ENCODE peak calls at places on chromosomes 16 and 17, in five cellular contexts. I is colonic mucosa, S is amygdala, B is memory B cell, E is T-cell. R is an unnamed sample.

GRCh38 chr16:69772560-69773254 is 10.6 kb downstream of the WWP2 start:
- DNase-seq in I (no peak), S (no peak), B (no peak), E (no peak), R (no peak)

GRCh38 chr17:16428098-16428882 is 12.9 kb downstream of the TRPV2 start:
- DNase-seq in I (peak), S (no peak), B (no peak), E (peak), R (no peak)

GRCh38 chr16:12771341-12771798 is 32.3 kb downstream of the CPPED1 start:
- DNase-seq in I (no peak), S (no peak), B (no peak), E (no peak), R (peak)

GRCh38 chr17:56973520-56973919 is 4.4 kb upstream of the SCPEP1 start:
- DNase-seq in I (no peak), S (no peak), B (no peak), E (no peak), R (no peak)

GRCh38 chr17:43134774-43135453 is 9.8 kb upstream of the BRCA1 start:
- DNase-seq in I (no peak), S (no peak), B (no peak), E (no peak), R (no peak)

GRCh38 chr17:73186283-73186682 is 6.6 kb upstream of the COG1 start:
- DNase-seq in I (no peak), S (no peak), B (no peak), E (no peak), R (no peak)

GRCh38 chr17:373616-374225 is 21.1 kb upstream of the RPH3AL start:
- DNase-seq in I (no peak), S (no peak), B (no peak), E (no peak), R (no peak)

GRCh38 chr17:3843935-3844516 is 2.0 kb downstream of the NCBP3 start:
- DNase-seq in I (peak), S (no peak), B (peak), E (peak), R (no peak)

GRCh38 chr17:21381076-21381706 is 5.0 kb downstream of the KCNJ12 start:
- DNase-seq in I (peak), S (no peak), B (no peak), E (no peak), R (no peak)

GRCh38 chr16:12903325-12904040 is 2.1 kb downstream of the SHISA9 start:
- DNase-seq in I (no peak), S (no peak), B (no peak), E (no peak), R (no peak)

GRCh38 chr17:45042346-45043120 is 8.9 kb downstream of the DCAKD start:
- DNase-seq in I (no peak), S (no peak), B (no peak), E (no peak), R (no peak)

GRCh38 chr16:57192720-57193486 is 6.8 kb downstream of the RSPRY1 start:
- DNase-seq in I (no peak), S (no peak), B (no peak), E (no peak), R (no peak)

GRCh38 chr16:58024673-58025350 is 742 bp upstream of the MMP15 start:
- DNase-seq in I (peak), S (no peak), B (no peak), E (no peak), R (no peak)

GRCh38 chr16:56871172-56871593 is 6.2 kb downstream of the SLC12A3 start:
- DNase-seq in I (peak), S (no peak), B (no peak), E (no peak), R (no peak)

GRCh38 chr17:76263896-76264295 is 1.3 kb upstream of the UBALD2 start:
- DNase-seq in I (no peak), S (no peak), B (no peak), E (no peak), R (no peak)

GRCh38 chr16:76964464-76965154 is 226.4 kb upstream of the MON1B start:
- DNase-seq in I (no peak), S (no peak), B (no peak), E (no peak), R (no peak)

GRCh38 chr16:52963471-52963870 is 89.2 kb downstream of the CHD9NB start:
- DNase-seq in I (no peak), S (no peak), B (no peak), E (no peak), R (no peak)

GRCh38 chr16:52837251-52837650 is 215.4 kb downstream of the CHD9NB start:
- DNase-seq in I (no peak), S (no peak), B (no peak), E (no peak), R (no peak)

GRCh38 chr16:9687737-9688319 is 494.4 kb downstream of the GRIN2A start:
- DNase-seq in I (no peak), S (no peak), B (no peak), E (no peak), R (no peak)

GRCh38 chr16:23374721-23375120 is 72.6 kb downstream of the SCNN1B start:
- DNase-seq in I (peak), S (no peak), B (no peak), E (no peak), R (no peak)

GRCh38 chr16:68420366-68420765 is 27.9 kb downstream of the SMPD3 start:
- DNase-seq in I (no peak), S (no peak), B (no peak), E (no peak), R (no peak)

GRCh38 chr16:2964416-2965223 is 545 bp downstream of the KREMEN2 start:
- DNase-seq in I (peak), S (no peak), B (no peak), E (peak), R (no peak)

GRCh38 chr17:18246109-18246725 is 12.3 kb downstream of the FLII start:
- DNase-seq in I (no peak), S (no peak), B (no peak), E (no peak), R (no peak)

GRCh38 chr17:252456-252855 is 71.0 kb upstream of the DOC2B start:
- DNase-seq in I (no peak), S (no peak), B (no peak), E (no peak), R (no peak)

GRCh38 chr16:47162670-47163420 is 19.1 kb upstream of the NETO2 start:
- DNase-seq in I (no peak), S (no peak), B (no peak), E (no peak), R (no peak)

GRCh38 chr17:35372846-35373531 is 432 bp downstream of the SLFN11 start:
- DNase-seq in I (peak), S (no peak), B (no peak), E (peak), R (no peak)

GRCh38 chr16:89370601-89371000 is 119.8 kb downstream of the ANKRD11 start:
- DNase-seq in I (no peak), S (no peak), B (no peak), E (no peak), R (no peak)

GRCh38 chr16:67546761-67547422 is 15.4 kb upstream of the CTCF start:
- DNase-seq in I (peak), S (peak), B (peak), E (peak), R (no peak)

GRCh38 chr17:44310612-44311376 is 2.4 kb downstream of the RUNDC3A start:
- DNase-seq in I (no peak), S (no peak), B (no peak), E (no peak), R (no peak)

GRCh38 chr16:12639044-12639443 is 164.6 kb downstream of the CPPED1 start:
- DNase-seq in I (no peak), S (no peak), B (no peak), E (no peak), R (no peak)

GRCh38 chr16:27313422-27314160 is at the start of gene IL4R:
- DNase-seq in I (peak), S (no peak), B (peak), E (peak), R (no peak)

GRCh38 chr17:37701424-37702020 is 43.3 kb downstream of the HNF1B start:
- DNase-seq in I (peak), S (no peak), B (peak), E (peak), R (no peak)

R was measured in anterior cingulate cortex.